ENCODE peak calls at places on chromosomes 2 and 18, in six cellular contexts. E is brain microvascular endothelial cell, N is neuronal stem cell, S is right lobe of liver, D is breast epithelium, X is A549. K is an unnamed sample.

GRCh38 chr2:238797537-238797936 is 50.3 kb upstream of the TWIST2 start:
- DNase-seq in E (no peak), N (no peak), S (no peak), D (no peak), X (no peak), K (no peak)

GRCh38 chr18:33700513-33700976 is 122.5 kb downstream of the ASXL3 start:
- DNase-seq in E (no peak), N (no peak), S (no peak), D (no peak), X (no peak), K (no peak)

GRCh38 chr2:133264951-133265949 is 303.0 kb downstream of the NCKAP5 start:
- DNase-seq in E (no peak), N (peak), S (peak), D (no peak), X (peak), K (no peak)

GRCh38 chr2:29699045-29699444 is 222.3 kb downstream of the ALK start:
- DNase-seq in E (no peak), N (no peak), S (no peak), D (no peak), X (no peak), K (no peak)

GRCh38 chr18:57943723-57944122 is 100.3 kb upstream of the NEDD4L start:
- DNase-seq in E (peak), N (no peak), S (no peak), D (no peak), X (no peak), K (no peak)

GRCh38 chr2:63842149-63843061 is 709 bp downstream of the UGP2 start:
- DNase-seq in E (peak), N (no peak), S (no peak), D (no peak), X (peak), K (no peak)

GRCh38 chr2:154097823-154098398 is 226.2 kb downstream of the GALNT13 start:
- DNase-seq in E (no peak), N (no peak), S (no peak), D (no peak), X (no peak), K (no peak)

GRCh38 chr2:10271946-10272345 is 30.8 kb upstream of the HPCAL1 start:
- DNase-seq in E (no peak), N (no peak), S (no peak), D (no peak), X (no peak), K (no peak)

GRCh38 chr2:111139637-111140317 is 19.1 kb downstream of the BCL2L11 start:
- DNase-seq in E (no peak), N (no peak), S (no peak), D (peak), X (no peak), K (no peak)

GRCh38 chr2:107324166-107324565 is 438.2 kb upstream of the ST6GAL2 start:
- DNase-seq in E (no peak), N (no peak), S (no peak), D (no peak), X (no peak), K (no peak)

GRCh38 chr18:59042477-59042842 is 97.2 kb upstream of the SEC11C start:
- DNase-seq in E (no peak), N (no peak), S (no peak), D (no peak), X (no peak), K (no peak)

GRCh38 chr2:145751634-145752033 is 1231.7 kb upstream of the ZEB2 start:
- DNase-seq in E (peak), N (no peak), S (no peak), D (no peak), X (no peak), K (no peak)

GRCh38 chr18:2036136-2036535 is 535.2 kb downstream of the METTL4 start:
- DNase-seq in E (no peak), N (no peak), S (no peak), D (no peak), X (no peak), K (no peak)

GRCh38 chr2:238305092-238305862 is 15.0 kb upstream of the TRAF3IP1 start:
- DNase-seq in E (no peak), N (no peak), S (no peak), D (no peak), X (no peak), K (no peak)

GRCh38 chr2:112831380-112831930 is 5.1 kb downstream of the IL1B start:
- DNase-seq in E (no peak), N (no peak), S (no peak), D (no peak), X (no peak), K (no peak)

GRCh38 chr2:224909885-224910517 is 132.3 kb downstream of the DOCK10 start:
- DNase-seq in E (peak), N (no peak), S (peak), D (peak), X (peak), K (no peak)

GRCh38 chr2:203327582-203327917 is 644 bp upstream of the ABI2 start:
- DNase-seq in E (peak), N (no peak), S (no peak), D (no peak), X (peak), K (peak)

GRCh38 chr2:140997997-140998396 is 1132.8 kb downstream of the LRP1B start:
- DNase-seq in E (no peak), N (no peak), S (no peak), D (no peak), X (no peak), K (no peak)

GRCh38 chr18:48173557-48173956 is 235.6 kb downstream of the ZBTB7C start:
- DNase-seq in E (no peak), N (no peak), S (no peak), D (no peak), X (no peak), K (no peak)

GRCh38 chr2:193332938-193333337 is 1138.2 kb upstream of the TMEFF2 start:
- DNase-seq in E (no peak), N (no peak), S (no peak), D (no peak), X (no peak), K (no peak)

GRCh38 chr2:101500175-101500574 is 25.3 kb upstream of the RFX8 start:
- DNase-seq in E (no peak), N (no peak), S (no peak), D (no peak), X (no peak), K (no peak)

GRCh38 chr18:45916302-45916701 is 50.8 kb downstream of the EPG5 start:
- DNase-seq in E (no peak), N (no peak), S (no peak), D (no peak), X (no peak), K (no peak)

GRCh38 chr2:48417843-48418838 is 111.8 kb upstream of the STON1 start:
- DNase-seq in E (no peak), N (no peak), S (peak), D (no peak), X (no peak), K (peak)

GRCh38 chr2:200655918-200656580 is 70.2 kb downstream of the AOX1 start:
- DNase-seq in E (no peak), N (no peak), S (no peak), D (no peak), X (no peak), K (no peak)

GRCh38 chr2:237154050-237154638 is 68.5 kb downstream of the COPS8 start:
- DNase-seq in E (peak), N (peak), S (no peak), D (no peak), X (peak), K (peak)

GRCh38 chr2:207133862-207134519 is 31.8 kb downstream of the KLF7 start:
- DNase-seq in E (peak), N (no peak), S (no peak), D (peak), X (no peak), K (no peak)

GRCh38 chr2:26018184-26018716 is 15.6 kb upstream of the RAB10 start:
- DNase-seq in E (peak), N (no peak), S (peak), D (peak), X (peak), K (no peak)

GRCh38 chr2:172427256-172427989 is at the start of gene ITGA6:
- DNase-seq in E (peak), N (peak), S (peak), D (peak), X (peak), K (peak)

GRCh38 chr18:44229693-44230108 is 451.0 kb upstream of the SETBP1 start:
- DNase-seq in E (peak), N (no peak), S (no peak), D (peak), X (no peak), K (no peak)

GRCh38 chr2:9797681-9798556 is 45.4 kb upstream of the TAF1B start:
- DNase-seq in E (no peak), N (no peak), S (peak), D (peak), X (no peak), K (no peak)

GRCh38 chr2:112712903-112713584 is 7.8 kb upstream of the NT5DC4 start:
- DNase-seq in E (peak), N (no peak), S (no peak), D (no peak), X (no peak), K (no peak)

GRCh38 chr2:149225446-149225845 is 104.9 kb upstream of the LYPD6 start:
- DNase-seq in E (no peak), N (no peak), S (no peak), D (no peak), X (no peak), K (no peak)

GRCh38 chr2:214244847-214245246 is 166.0 kb upstream of the VWC2L start:
- DNase-seq in E (no peak), N (peak), S (no peak), D (no peak), X (no peak), K (no peak)

DNA sequence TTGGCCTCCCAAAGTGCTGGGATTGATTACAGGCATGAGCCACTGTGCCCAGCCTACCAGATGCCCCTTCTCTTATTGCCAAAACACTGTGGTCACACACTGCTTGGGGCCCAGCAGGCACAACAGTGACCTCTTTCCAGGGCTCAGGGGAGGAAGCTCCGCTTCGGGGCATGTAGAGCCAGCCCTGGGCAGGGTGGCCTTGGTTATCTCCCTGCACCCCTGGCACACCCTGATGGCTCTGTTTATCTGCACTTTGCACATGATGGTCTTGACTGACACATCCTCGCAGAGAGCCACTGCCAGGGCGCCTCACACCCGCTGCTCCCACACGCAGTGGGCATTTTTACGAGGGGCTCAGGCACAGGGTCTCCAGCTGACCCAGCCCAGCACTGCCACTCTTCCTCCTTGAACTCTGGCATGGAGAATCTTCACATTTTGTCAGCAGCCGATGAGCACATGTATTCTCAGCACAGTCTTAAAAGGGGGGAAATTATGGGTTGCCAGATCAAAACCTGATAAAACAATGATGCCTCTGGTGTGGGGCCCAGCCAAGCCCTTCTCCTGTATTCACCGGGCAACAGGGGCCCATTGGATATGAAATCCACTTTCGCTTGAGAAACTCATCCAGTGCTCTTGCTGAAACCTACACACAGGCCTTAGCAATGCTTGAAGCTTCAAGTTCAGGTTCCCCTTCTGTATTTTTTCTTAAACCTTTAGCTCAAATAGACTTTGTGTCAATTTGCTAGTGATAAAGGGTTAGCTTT is 5.9 kb downstream of the GYPC start:
- DNase-seq in E (no peak), N (no peak), S (no peak), D (no peak), X (no peak), K (no peak)
- H3K4me3 ChIP-seq in E (no peak), N (no peak), S (no peak), D (no peak), X (no peak), K (peak)

GRCh38 chr18:79616651-79617518 is 62.7 kb upstream of the CTDP1 start:
- DNase-seq in E (no peak), N (peak), S (peak), D (no peak), X (no peak), K (no peak)
- H3K4me3 ChIP-seq in E (peak), N (peak), S (no peak), D (peak), X (no peak), K (no peak)

GRCh38 chr2:144524190-144524957 is 4.5 kb upstream of the ZEB2 start:
- DNase-seq in E (no peak), N (peak), S (peak), D (no peak), X (no peak), K (no peak)
- H3K4me3 ChIP-seq in E (peak), N (peak), S (peak), D (peak), X (peak), K (no peak)

GRCh38 chr18:28044036-28044435 is 132.9 kb downstream of the CDH2 start:
- DNase-seq in E (no peak), N (no peak), S (peak), D (no peak), X (no peak), K (no peak)

GRCh38 chr18:28045880-28046279 is 131.1 kb downstream of the CDH2 start:
- DNase-seq in E (no peak), N (no peak), S (no peak), D (no peak), X (no peak), K (no peak)

GRCh38 chr18:28045176-28045810 is 131.6 kb downstream of the CDH2 start:
- DNase-seq in E (peak), N (no peak), S (no peak), D (no peak), X (no peak), K (no peak)

GRCh38 chr18:28041366-28041765 is 135.6 kb downstream of the CDH2 start:
- DNase-seq in E (peak), N (peak), S (no peak), D (no peak), X (no peak), K (no peak)

DNA sequence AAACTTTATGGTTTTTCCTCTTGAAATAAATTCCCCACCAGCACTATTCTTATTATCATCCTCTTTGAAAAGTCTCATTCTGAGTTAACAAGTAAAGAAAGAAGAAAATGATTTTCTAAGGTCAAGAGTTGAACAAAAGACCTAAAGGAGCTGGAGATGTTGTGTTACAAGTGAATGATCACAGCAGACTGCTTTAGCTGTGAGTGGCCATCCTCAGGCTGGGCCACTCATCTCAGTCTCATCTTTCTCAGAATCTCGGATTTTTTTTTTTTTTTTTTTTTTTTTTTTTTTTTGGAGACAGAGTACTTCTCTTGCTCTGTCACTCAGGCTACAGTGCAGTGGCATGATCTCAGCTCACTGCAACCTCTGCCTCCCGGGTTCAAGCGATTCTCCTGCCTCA is 133.3 kb downstream of the CDH2 start:
- DNase-seq in E (no peak), N (no peak), S (no peak), D (no peak), X (no peak), K (no peak)
- H3K4me3 ChIP-seq in E (no peak), N (no peak), S (no peak), D (no peak), X (no peak), K (no peak)

GRCh38 chr2:108562274-108562673 is 28.0 kb downstream of the LIMS1 start:
- DNase-seq in E (no peak), N (no peak), S (no peak), D (no peak), X (no peak), K (no peak)

GRCh38 chr2:108555572-108555971 is 21.3 kb downstream of the LIMS1 start:
- DNase-seq in E (no peak), N (no peak), S (no peak), D (no peak), X (no peak), K (no peak)

GRCh38 chr2:108564510-108564909 is 30.2 kb downstream of the LIMS1 start:
- DNase-seq in E (no peak), N (no peak), S (no peak), D (no peak), X (no peak), K (no peak)

GRCh38 chr2:108560895-108561530 is 26.7 kb downstream of the LIMS1 start:
- DNase-seq in E (no peak), N (no peak), S (no peak), D (no peak), X (no peak), K (no peak)

GRCh38 chr2:108560241-108560811 is 26.1 kb downstream of the LIMS1 start:
- DNase-seq in E (no peak), N (no peak), S (no peak), D (no peak), X (no peak), K (no peak)
- H3K4me3 ChIP-seq in E (no peak), N (no peak), S (no peak), D (no peak), X (no peak), K (no peak)

GRCh38 chr18:22683786-22684185 is 249.3 kb upstream of the RBBP8 start:
- DNase-seq in E (no peak), N (no peak), S (no peak), D (no peak), X (no peak), K (no peak)
- H3K4me3 ChIP-seq in E (no peak), N (no peak), S (no peak), D (no peak), X (no peak), K (no peak)

DNA sequence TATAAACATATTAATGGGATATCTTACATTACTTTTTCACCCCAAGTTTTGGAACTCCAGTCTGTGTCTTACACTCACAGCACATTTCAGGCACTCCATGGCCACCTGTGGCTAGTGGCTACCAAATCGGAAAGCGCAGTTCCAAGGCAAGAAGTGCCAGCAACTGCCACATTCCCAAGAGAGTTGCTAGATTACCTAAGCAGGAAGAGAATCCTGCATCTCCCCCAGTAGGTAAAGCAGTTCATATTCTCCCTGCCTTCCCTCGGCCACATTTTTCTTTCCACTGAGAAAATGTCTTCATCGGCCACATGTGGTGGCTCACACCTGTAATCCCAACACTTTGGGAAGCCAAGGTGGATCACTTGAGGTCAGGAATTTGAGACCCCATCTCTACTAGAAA is 62.8 kb downstream of the MEX3C start:
- DNase-seq in E (no peak), N (no peak), S (no peak), D (no peak), X (no peak), K (no peak)
- H3K4me3 ChIP-seq in E (no peak), N (no peak), S (no peak), D (no peak), X (peak), K (no peak)